ENCODE peak calls at places on chromosomes 1 and 21, in six cellular contexts. L is heart left ventricle, X is uterus, H is HCT116, V is lower leg skin, E is stomach. A is an unnamed sample.
A peak's percentile ranks its signal among the peaks of the same experiment; 100 is the strongest.

GRCh38 chr1:205945056-205945455 is 1.8 kb upstream of the SLC26A9 start:
- DNase-seq in E (no peak), H (no peak), V (no peak), L (no peak), X (no peak), A (no peak)

GRCh38 chr1:97034651-97035050 is 313.1 kb downstream of the PTBP2 start:
- DNase-seq in X (no peak), V (no peak), E (no peak), L (no peak), H (no peak), A (no peak)

GRCh38 chr1:39690943-39691382 is 270 bp downstream of the HPCAL4 start:
- DNase-seq in H (no peak), L (no peak), E (no peak), V (no peak), X (no peak), A (no peak)

GRCh38 chr1:157992031-157992568 is 1.3 kb upstream of the KIRREL1 start:
- DNase-seq in V (peak; percentile 92), H (no peak), E (peak; percentile 58), L (peak; percentile 80), X (peak; percentile 86), A (peak; percentile 87)

GRCh38 chr1:228818928-228819632 is 83.8 kb downstream of the RHOU start:
- DNase-seq in X (no peak), H (no peak), E (no peak), L (no peak), V (no peak), A (no peak)

GRCh38 chr1:217010253-217010652 is 287.0 kb upstream of the ESRRG start:
- DNase-seq in X (no peak), E (no peak), H (no peak), V (no peak), L (no peak), A (no peak)

GRCh38 chr1:108016451-108016920 is 51.5 kb upstream of the VAV3 start:
- DNase-seq in L (no peak), V (no peak), H (no peak), E (no peak), X (no peak), A (no peak)

GRCh38 chr1:209434631-209435217 is 148.8 kb upstream of the CAMK1G start:
- DNase-seq in E (no peak), V (no peak), H (no peak), X (no peak), L (no peak), A (no peak)

GRCh38 chr1:225407755-225408154 is 20.1 kb downstream of the LBR start:
- DNase-seq in X (no peak), H (no peak), L (no peak), V (no peak), E (no peak), A (no peak)

GRCh38 chr1:169288011-169288414 is 79.6 kb downstream of the NME7 start:
- DNase-seq in L (no peak), E (no peak), H (peak; percentile 28), V (no peak), X (no peak), A (no peak)

GRCh38 chr21:37459575-37459974 is 93.0 kb downstream of the DYRK1A start:
- DNase-seq in H (no peak), X (no peak), E (no peak), L (no peak), V (no peak), A (no peak)

GRCh38 chr1:9652379-9653194 is 1.1 kb downstream of the PIK3CD start:
- DNase-seq in X (no peak), L (peak; percentile 81), E (peak; percentile 31), V (no peak), H (no peak), A (no peak)

GRCh38 chr1:75796376-75797272 is at the start of gene MSH4:
- DNase-seq in X (no peak), E (no peak), H (no peak), V (no peak), L (no peak), A (peak; percentile 49)

GRCh38 chr1:25245809-25246599 is 1.2 kb downstream of the RSRP1 start:
- DNase-seq in V (no peak), X (no peak), E (no peak), H (no peak), L (no peak), A (no peak)

GRCh38 chr1:93552751-93553455 is 105.0 kb downstream of the FNBP1L start:
- DNase-seq in L (no peak), H (peak; percentile 16), V (no peak), X (no peak), E (no peak), A (peak; percentile 55)

GRCh38 chr21:44947930-44948331 is 8.1 kb downstream of the SLX9 start:
- DNase-seq in H (no peak), X (no peak), L (peak; percentile 84), E (no peak), V (peak; percentile 87), A (no peak)

GRCh38 chr1:9146156-9146555 is 17.3 kb upstream of the GPR157 start:
- DNase-seq in H (no peak), E (no peak), V (no peak), X (no peak), L (no peak), A (no peak)

GRCh38 chr1:108523829-108524228 is 36.1 kb upstream of the EEIG2 start:
- DNase-seq in H (no peak), L (no peak), E (no peak), V (no peak), X (no peak), A (no peak)

GRCh38 chr1:66924756-66925557 is at the start of the genes DNAI4 and MIER1:
- DNase-seq in X (peak; percentile 97), E (peak; percentile 97), H (peak; percentile 96), L (peak; percentile 99), V (peak; percentile 99), A (peak; percentile 97)

GRCh38 chr1:9400425-9401079 is 107.9 kb downstream of the SPSB1 start:
- DNase-seq in L (no peak), V (no peak), E (peak; percentile 42), H (no peak), X (no peak), A (no peak)

GRCh38 chr1:176102243-176102642 is 104.8 kb downstream of the COP1 start:
- DNase-seq in E (no peak), V (no peak), X (no peak), L (no peak), H (no peak), A (no peak)

DNA sequence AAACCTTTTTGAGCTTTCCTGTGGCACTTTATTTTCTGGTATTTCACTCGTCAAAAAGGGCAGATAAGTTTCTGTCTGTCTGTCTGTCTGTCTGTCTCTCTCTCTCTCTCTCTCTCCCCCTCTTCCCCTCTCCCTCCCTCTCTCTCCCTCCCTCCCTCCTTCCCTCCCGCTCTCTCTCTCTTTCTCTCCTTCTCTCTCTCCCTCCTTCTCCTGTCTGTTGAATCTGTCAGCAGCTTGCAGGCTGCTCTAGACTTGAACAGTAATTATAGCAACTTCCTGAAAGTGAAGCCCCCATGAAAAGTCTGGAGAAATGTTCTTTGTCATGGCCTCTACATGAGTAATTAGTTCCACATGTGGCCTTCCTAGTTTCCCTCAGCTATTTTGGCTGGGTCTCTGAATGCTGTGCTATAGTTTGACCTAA is 275.2 kb upstream of the C1orf105 start:
- DNase-seq in H (no peak), V (no peak), L (no peak), X (peak; percentile 28), E (no peak), A (no peak)
- TF ChIP-seq POLR2A in H (no peak), V (no peak), L (no peak), X (no peak), E (no peak), A (no peak)

DNA sequence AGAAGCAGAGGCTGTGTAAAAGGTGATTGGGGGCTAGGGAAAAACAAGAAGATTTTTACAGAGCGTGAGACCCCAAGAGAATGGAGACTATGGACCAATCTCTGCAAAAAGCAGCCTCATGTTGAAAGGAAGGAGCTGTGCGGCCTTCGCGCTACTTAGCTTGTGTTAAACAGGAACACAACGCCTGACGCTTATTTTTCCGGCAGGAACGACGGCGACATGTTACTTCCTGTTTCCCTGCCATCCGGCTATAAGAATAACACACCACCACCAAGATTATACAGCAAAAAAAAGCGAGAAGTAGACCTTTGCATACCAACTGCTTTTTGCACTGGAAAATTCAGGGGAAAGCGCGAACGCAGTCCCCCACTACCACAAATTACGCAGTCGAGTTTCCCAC is 272.7 kb downstream of the FAM72C start:
- DNase-seq in E (no peak), L (no peak), H (no peak), V (no peak), X (no peak), A (no peak)
- H3K4me3 ChIP-seq in E (no peak overlapping the region), L (peak overlapping the region; percentile 33), H (no peak overlapping the region), V (no peak overlapping the region), X (no peak overlapping the region), A (no peak overlapping the region)

GRCh38 chr1:1332031-1332755 is 1.1 kb downstream of the TAS1R3 start:
- DNase-seq in H (no peak), V (no peak), L (no peak), E (no peak), X (no peak), A (no peak)

GRCh38 chr1:1329304-1330210 is 1.5 kb upstream of the TAS1R3 start:
- DNase-seq in H (no peak), E (no peak), V (no peak), L (no peak), X (no peak), A (no peak)

GRCh38 chr1:1330366-1331067 is 563 bp upstream of the TAS1R3 start:
- DNase-seq in X (no peak), H (no peak), L (no peak), V (no peak), E (no peak), A (no peak)

GRCh38 chr1:1332774-1333480 is 1.8 kb downstream of the TAS1R3 start:
- DNase-seq in H (no peak), V (no peak), L (no peak), E (peak; percentile 80), X (no peak), A (no peak)

DNA sequence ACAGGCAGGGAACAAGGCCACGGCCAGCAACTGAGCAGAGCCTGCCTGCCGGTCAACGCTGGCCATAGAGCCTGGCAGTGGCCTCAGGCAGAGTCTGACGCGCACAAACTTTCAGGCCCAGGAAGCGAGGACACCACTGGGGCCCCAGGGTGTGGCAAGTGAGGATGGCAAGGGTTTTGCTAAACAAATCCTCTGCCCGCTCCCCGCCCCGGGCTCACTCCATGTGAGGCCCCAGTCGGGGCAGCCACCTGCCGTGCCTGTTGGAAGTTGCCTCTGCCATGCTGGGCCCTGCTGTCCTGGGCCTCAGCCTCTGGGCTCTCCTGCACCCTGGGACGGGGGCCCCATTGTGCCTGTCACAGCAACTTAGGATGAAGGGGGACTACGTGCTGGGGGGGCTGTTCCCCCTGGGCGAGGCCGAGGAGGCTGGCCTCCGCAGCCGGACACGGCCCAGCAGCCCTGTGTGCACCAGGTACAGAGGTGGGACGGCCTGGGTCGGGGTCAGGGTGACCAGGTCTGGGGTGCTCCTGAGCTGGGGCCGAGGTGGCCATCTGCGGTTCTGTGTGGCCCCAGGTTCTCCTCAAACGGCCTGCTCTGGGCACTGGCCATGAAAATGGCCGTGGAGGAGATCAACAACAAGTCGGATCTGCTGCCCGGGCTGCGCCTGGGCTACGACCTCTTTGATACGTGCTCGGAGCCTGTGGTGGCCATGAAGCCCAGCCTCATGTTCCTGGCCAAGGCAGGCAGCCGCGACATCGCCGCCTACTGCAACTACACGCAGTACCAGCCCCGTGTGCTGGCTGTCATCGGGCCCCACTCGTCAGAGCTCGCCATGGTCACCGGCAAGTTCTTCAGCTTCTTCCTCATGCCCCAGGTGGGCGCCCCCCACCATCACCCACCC is at the start of gene TAS1R3:
- DNase-seq in E (peak; percentile 47), X (no peak), L (no peak), V (no peak), H (no peak), A (no peak)
- TF ChIP-seq POLR2A in E (no peak), X (no peak), L (no peak), V (no peak), H (no peak), A (no peak)

GRCh38 chr1:190453550-190453949 is 24.1 kb downstream of the BRINP3 start:
- DNase-seq in H (no peak), L (no peak), E (no peak), X (no peak), V (no peak), A (no peak)
- H3K4me3 ChIP-seq in H (no peak overlapping the region), L (no peak overlapping the region), E (no peak overlapping the region), X (no peak overlapping the region), V (no peak overlapping the region), A (no peak overlapping the region)

A was measured in testis.